ENCODE peak calls at places on chromosome 6, in five cellular contexts. D is caudate nucleus; E is CD4-positive, CD25-positive, alpha-beta regulatory T cell; F is T-helper 1 cell; H is fibroblast of villous mesenchyme. N is an unnamed sample.

GRCh38 chr6:24951831-24952299 is 16.1 kb upstream of the RIPOR2 start:
- DNase-seq in E (no peak), F (no peak), D (no peak), H (no peak), N (peak; percentile 12)

GRCh38 chr6:10989587-10989986 is 54.5 kb downstream of the ELOVL2 start:
- DNase-seq in H (no peak), F (no peak), E (no peak), D (no peak), N (no peak)

GRCh38 chr6:6725834-6726194 is 137.3 kb downstream of the LY86 start:
- DNase-seq in E (no peak), D (no peak), H (no peak), F (no peak), N (no peak)

GRCh38 chr6:87817226-87817625 is 115.2 kb upstream of the AKIRIN2 start:
- DNase-seq in E (no peak), H (no peak), F (no peak), D (no peak), N (no peak)

GRCh38 chr6:141548969-141549368 is 583.8 kb upstream of the GJE1 start:
- DNase-seq in D (no peak), E (no peak), F (no peak), H (peak; percentile 62), N (no peak)

GRCh38 chr6:170480045-170480714 is 72.9 kb downstream of the PSMB1 start:
- DNase-seq in F (no peak), D (no peak), H (peak; percentile 17), E (no peak), N (no peak)

GRCh38 chr6:33206864-33207568 is 1.3 kb upstream of the RING1 start:
- DNase-seq in D (no peak), H (no peak), E (no peak), F (no peak), N (no peak)

GRCh38 chr6:10424005-10424404 is 9.1 kb upstream of the TFAP2A start:
- DNase-seq in F (no peak), D (no peak), H (no peak), E (no peak), N (no peak)

GRCh38 chr6:130676077-130676772 is 151.0 kb upstream of the SMLR1 start:
- DNase-seq in E (no peak), H (peak; percentile 80), F (no peak), D (no peak), N (no peak)

GRCh38 chr6:11621119-11621518 is 83.6 kb downstream of the TMEM170B start:
- DNase-seq in D (no peak), H (no peak), F (no peak), E (no peak), N (no peak)

GRCh38 chr6:3324262-3324942 is 65.7 kb downstream of the PSMG4 start:
- DNase-seq in H (peak; percentile 39), E (no peak), F (no peak), D (peak; percentile 24), N (no peak)

GRCh38 chr6:51098246-51098645 is 279.6 kb downstream of the TFAP2B start:
- DNase-seq in F (no peak), E (no peak), D (no peak), H (no peak), N (no peak)

GRCh38 chr6:73747293-73747692 is 51.3 kb downstream of the CD109 start:
- DNase-seq in E (no peak), D (no peak), F (no peak), H (no peak), N (no peak)

GRCh38 chr6:164169355-164169754 is 754.8 kb downstream of the QKI start:
- DNase-seq in H (no peak), F (no peak), D (no peak), E (no peak), N (no peak)

N was measured in effector memory CD4-positive, alpha-beta T cell.